ENCODE peak calls at places on chromosome 16, in six cellular contexts. T is NB4, Q is esophagus squamous epithelium, O is epithelial cell of proximal tubule, R is IMR-90, F is keratinocyte. X is an unnamed sample.

GRCh38 chr16:73058221-73058615 is 10.3 kb upstream of the ZFHX3 start:
- DNase-seq in T (peak; percentile 61), Q (no peak), O (no peak), R (no peak), F (no peak), X (no peak)

GRCh38 chr16:88977028-88977844 is at the start of gene CBFA2T3:
- DNase-seq in T (peak; percentile 95), Q (peak; percentile 37), O (no peak), R (no peak), F (no peak), X (no peak)

GRCh38 chr16:54165174-54165911 is 121.2 kb downstream of the IRX3 start:
- DNase-seq in T (peak; percentile 34), Q (no peak), O (no peak), R (no peak), F (no peak), X (no peak)

GRCh38 chr16:89670496-89671431 is 13.1 kb downstream of the SPATA33 start:
- DNase-seq in T (peak; percentile 62), Q (no peak), O (no peak), R (peak; percentile 57), F (no peak), X (no peak)

GRCh38 chr16:31507617-31507928 is 618 bp downstream of the RUSF1 start:
- DNase-seq in T (no peak), Q (no peak), O (no peak), R (no peak), F (no peak), X (no peak)

GRCh38 chr16:11824362-11824761 is 27.0 kb downstream of the RSL1D1 start:
- DNase-seq in T (peak; percentile 93), Q (no peak), O (no peak), R (no peak), F (no peak), X (no peak)

GRCh38 chr16:47574091-47575054 is 113.2 kb downstream of the PHKB start:
- DNase-seq in T (peak; percentile 27), Q (no peak), O (peak; percentile 35), R (peak; percentile 49), F (peak; percentile 44), X (no peak)

GRCh38 chr16:89863741-89864391 is 9.5 kb upstream of the TCF25 start:
- DNase-seq in T (peak; percentile 34), Q (no peak), O (no peak), R (peak; percentile 40), F (no peak), X (no peak)

GRCh38 chr16:88454315-88455057 is 1.4 kb downstream of the ZFPM1 start:
- DNase-seq in T (peak; percentile 78), Q (no peak), O (no peak), R (no peak), F (no peak), X (no peak)

GRCh38 chr16:48054881-48055601 is 100.8 kb downstream of the ABCC12 start:
- DNase-seq in T (peak; percentile 57), Q (no peak), O (no peak), R (peak; percentile 71), F (no peak), X (peak; percentile 24)

GRCh38 chr16:27703545-27703944 is 153.6 kb downstream of the KATNIP start:
- DNase-seq in T (no peak), Q (no peak), O (no peak), R (peak; percentile 21), F (no peak), X (no peak)

GRCh38 chr16:11677451-11677951 is 9.2 kb downstream of the SNN start:
- DNase-seq in T (no peak), Q (no peak), O (no peak), R (peak; percentile 69), F (no peak), X (no peak)

GRCh38 chr16:11688520-11688886 is 20.2 kb downstream of the SNN start:
- DNase-seq in T (no peak), Q (no peak), O (no peak), R (no peak), F (no peak), X (no peak)

GRCh38 chr16:75127713-75128415 is 11.3 kb upstream of the LDHD start:
- DNase-seq in T (no peak), Q (no peak), O (no peak), R (no peak), F (no peak), X (no peak)

GRCh38 chr16:55955439-55955838 is 80.3 kb upstream of the CES5A start:
- DNase-seq in T (no peak), Q (no peak), O (no peak), R (no peak), F (no peak), X (no peak)

GRCh38 chr16:728890-729744 is 2.2 kb downstream of the HAGHL start:
- DNase-seq in T (peak; percentile 9), Q (no peak), O (no peak), R (no peak), F (no peak), X (no peak)

GRCh38 chr16:24166684-24167083 is 89.5 kb upstream of the CACNG3 start:
- DNase-seq in T (no peak), Q (no peak), O (no peak), R (no peak), F (no peak), X (no peak)

GRCh38 chr16:75130150-75130771 is 13.7 kb upstream of the LDHD start:
- DNase-seq in T (peak; percentile 43), Q (no peak), O (no peak), R (no peak), F (no peak), X (no peak)

GRCh38 chr16:58638148-58639036 is 8.8 kb upstream of the CNOT1 start:
- DNase-seq in T (peak; percentile 38), Q (no peak), O (no peak), R (peak; percentile 91), F (peak; percentile 69), X (no peak)

GRCh38 chr16:54077412-54077821 is 209.2 kb downstream of the IRX3 start:
- DNase-seq in T (peak; percentile 46), Q (no peak), O (peak; percentile 51), R (peak; percentile 81), F (no peak), X (peak; percentile 64)

GRCh38 chr16:6884002-6884401 is 448.6 kb upstream of the RBFOX1 start:
- DNase-seq in T (no peak), Q (no peak), O (peak; percentile 69), R (no peak), F (no peak), X (no peak)

GRCh38 chr16:79811541-79811940 is 211.0 kb upstream of the MAF start:
- DNase-seq in T (no peak), Q (no peak), O (peak; percentile 68), R (no peak), F (peak; percentile 49), X (no peak)

GRCh38 chr16:85083051-85083639 is 29.1 kb downstream of the CIBAR2 start:
- DNase-seq in T (no peak), Q (no peak), O (no peak), R (peak; percentile 27), F (no peak), X (no peak)

GRCh38 chr16:77434365-77435239 is at the start of gene ADAMTS18:
- DNase-seq in T (no peak), Q (no peak), O (no peak), R (no peak), F (no peak), X (no peak)
- H3K4me3 ChIP-seq in T (no peak within 1 kb of the TSS), Q (no peak within 1 kb of the TSS), O (peak within 1 kb of the TSS; percentile 38), R (no peak within 1 kb of the TSS), F (no peak within 1 kb of the TSS), X (no peak within 1 kb of the TSS)

GRCh38 chr16:70717065-70717464 is 31.2 kb upstream of the MTSS2 start:
- DNase-seq in T (no peak), Q (no peak), O (no peak), R (no peak), F (no peak), X (no peak)

GRCh38 chr16:70717817-70718216 is 32.0 kb upstream of the MTSS2 start:
- DNase-seq in T (no peak), Q (no peak), O (no peak), R (no peak), F (no peak), X (no peak)

GRCh38 chr16:70714526-70715112 is 28.8 kb upstream of the MTSS2 start:
- DNase-seq in T (no peak), Q (no peak), O (no peak), R (no peak), F (no peak), X (no peak)

GRCh38 chr16:70715113-70715711 is 29.4 kb upstream of the MTSS2 start:
- DNase-seq in T (peak; percentile 71), Q (no peak), O (peak; percentile 97), R (peak; percentile 98), F (peak; percentile 100), X (no peak)

GRCh38 chr16:70715860-70716357 is 30.1 kb upstream of the MTSS2 start:
- DNase-seq in T (no peak), Q (no peak), O (peak; percentile 56), R (peak; percentile 62), F (no peak), X (no peak)
- H3K4me3 ChIP-seq in T (no peak overlapping the region), Q (no peak overlapping the region), O (peak overlapping the region; percentile 20), R (no peak overlapping the region), F (no peak overlapping the region), X (no peak overlapping the region)

GRCh38 chr16:86090461-86091170 is 191.7 kb downstream of the IRF8 start:
- DNase-seq in T (no peak), Q (no peak), O (no peak), R (no peak), F (no peak), X (no peak)

GRCh38 chr16:86093801-86094750 is 195.1 kb downstream of the IRF8 start:
- DNase-seq in T (no peak), Q (no peak), O (no peak), R (no peak), F (no peak), X (no peak)

GRCh38 chr16:86092586-86093480 is 193.9 kb downstream of the IRF8 start:
- DNase-seq in T (no peak), Q (no peak), O (no peak), R (no peak), F (no peak), X (no peak)

GRCh38 chr16:86089986-86090385 is 191.0 kb downstream of the IRF8 start:
- DNase-seq in T (peak; percentile 94), Q (no peak), O (no peak), R (no peak), F (no peak), X (no peak)

DNA sequence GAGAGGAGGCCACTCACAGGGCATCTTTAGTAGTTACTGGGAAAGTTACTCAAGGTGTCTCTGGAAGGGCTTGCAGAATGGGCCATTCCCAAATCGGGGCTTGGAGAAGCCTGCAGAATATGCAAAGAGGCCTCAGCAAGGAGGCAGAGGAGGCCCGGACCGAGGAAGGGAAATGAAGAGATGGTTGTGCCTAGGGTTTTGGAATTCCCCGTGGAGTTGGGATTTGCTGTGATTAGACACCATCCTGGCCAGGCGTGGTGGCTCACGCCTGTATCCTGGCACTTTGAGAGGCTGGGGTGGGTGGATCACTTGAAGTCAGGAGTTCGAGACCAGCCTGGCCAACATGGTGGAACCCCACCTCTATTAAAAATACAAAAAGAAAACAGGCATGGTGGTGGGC is 193.0 kb downstream of the IRF8 start:
- DNase-seq in T (no peak), Q (no peak), O (no peak), R (no peak), F (no peak), X (no peak)
- H3K4me3 ChIP-seq in T (no peak overlapping the region), Q (no peak overlapping the region), O (no peak overlapping the region), R (no peak overlapping the region), F (no peak overlapping the region), X (no peak overlapping the region)

DNA sequence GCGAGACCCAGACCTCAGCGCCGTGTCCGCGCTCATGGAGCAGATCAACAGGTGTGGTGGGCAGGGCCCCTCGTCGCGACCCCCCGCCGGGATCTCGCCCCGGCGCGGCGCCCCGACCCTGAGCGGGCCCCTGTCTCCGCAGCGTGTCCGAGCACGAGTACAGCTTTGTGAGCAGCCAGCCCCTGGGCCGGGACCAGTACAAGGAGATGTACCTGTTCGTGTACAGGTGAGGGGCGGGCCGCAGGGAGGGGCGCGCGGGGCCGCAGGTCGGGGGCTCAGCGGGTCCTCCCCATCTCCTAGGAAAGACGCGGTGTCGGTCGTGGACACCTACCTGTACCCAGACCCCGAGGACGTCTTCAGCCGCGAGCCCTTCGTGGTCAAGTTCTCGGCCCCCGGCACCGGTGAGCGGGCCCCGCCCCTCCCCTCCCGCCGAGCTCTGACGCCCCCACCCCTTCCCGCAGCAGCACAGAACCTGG is 870 bp downstream of the DNASE1L2 start:
- DNase-seq in T (no peak), Q (no peak), O (no peak), R (no peak), F (no peak), X (no peak)
- H3K4me3 ChIP-seq in T (no peak overlapping the region), Q (no peak overlapping the region), O (no peak overlapping the region), R (peak overlapping the region; percentile 6), F (no peak overlapping the region), X (no peak overlapping the region)

X was measured in Panc1.